ENCODE peak calls at places on chromosomes 16 and 17, in nine cellular contexts. K is hepatocyte, A is PC-3, M is MM.1S, F is GM23248, L is SK-N-SH, I is OCI-LY7, N is HCT116, X is GM23338. S is an unnamed sample. For H3K4me1, the result is how much of the 10 kb centered on the place peaks cover.

GRCh38 chr17:44385287-44386181 is 3.9 kb downstream of the ITGA2B start:
- DNase-seq in K (peak), A (peak), M (peak), F (peak), L (peak), I (peak), N (peak), X (peak), S (peak)

GRCh38 chr16:5078626-5079025 is 7.0 kb downstream of the ALG1 start:
- DNase-seq in K (no peak), A (no peak), M (no peak), F (no peak), L (no peak), I (no peak), N (no peak), X (no peak), S (no peak)

GRCh38 chr16:79036541-79036940 is 564.0 kb downstream of the MAF start:
- DNase-seq in K (no peak), A (no peak), M (no peak), F (no peak), L (no peak), I (no peak), N (no peak), X (no peak), S (no peak)

GRCh38 chr16:89712476-89712805 is 8.3 kb downstream of the VPS9D1 start:
- DNase-seq in K (peak), A (peak), M (no peak), F (peak), L (peak), I (peak), N (no peak), X (no peak), S (peak)

GRCh38 chr16:49876716-49877129 is 20.8 kb upstream of the ZNF423 start:
- DNase-seq in K (peak), A (peak), M (peak), F (peak), L (peak), I (no peak), N (no peak), X (peak), S (peak)

GRCh38 chr17:47695664-47696376 is 1.9 kb downstream of the TBKBP1 start:
- DNase-seq in K (no peak), A (no peak), M (no peak), F (no peak), L (no peak), I (no peak), N (no peak), X (no peak), S (no peak)

GRCh38 chr17:48795444-48796162 is 21.4 kb downstream of the TTLL6 start:
- DNase-seq in K (peak), A (peak), M (no peak), F (peak), L (no peak), I (no peak), N (peak), X (no peak), S (no peak)

GRCh38 chr16:29765167-29766032 is 12.7 kb upstream of the ZG16 start:
- DNase-seq in K (peak), A (peak), M (no peak), F (no peak), L (no peak), I (no peak), N (peak), X (no peak), S (no peak)

GRCh38 chr17:1883536-1883935 is 53.7 kb downstream of the RPA1 start:
- DNase-seq in K (no peak), A (no peak), M (no peak), F (no peak), L (no peak), I (no peak), N (no peak), X (no peak), S (no peak)

GRCh38 chr16:3525951-3526350 is 25.1 kb downstream of the CLUAP1 start:
- DNase-seq in K (no peak), A (no peak), M (no peak), F (no peak), L (no peak), I (no peak), N (no peak), X (no peak), S (no peak)

GRCh38 chr16:17362191-17362590 is 108.6 kb downstream of the XYLT1 start:
- DNase-seq in K (no peak), A (no peak), M (no peak), F (no peak), L (no peak), I (no peak), N (no peak), X (no peak), S (no peak)
- H3K4me1 ChIP-seq in K (under half), A (under half), M (under half), F (half or more), L (half or more), I (half or more), N (under half), X (under half), S (under half)

GRCh38 chr16:86862596-86862995 is 284.2 kb downstream of the FOXL1 start:
- DNase-seq in K (peak), A (no peak), M (no peak), F (no peak), L (no peak), I (no peak), N (no peak), X (no peak), S (no peak)
- TF ChIP-seq EZH2phosphoT487 in K (no peak), A (no peak), M (no peak), F (no peak), L (no peak), I (no peak), N (no peak), X (no peak), S (no peak)

GRCh38 chr17:63438092-63439051 is 7.7 kb downstream of the CYB561 start:
- DNase-seq in K (no peak), A (no peak), M (no peak), F (no peak), L (peak), I (no peak), N (no peak), X (no peak), S (no peak)

GRCh38 chr17:63440127-63440769 is 5.9 kb downstream of the CYB561 start:
- DNase-seq in K (no peak), A (no peak), M (no peak), F (no peak), L (peak), I (no peak), N (no peak), X (no peak), S (no peak)

GRCh38 chr17:63440770-63441335 is 5.3 kb downstream of the CYB561 start:
- DNase-seq in K (no peak), A (no peak), M (no peak), F (no peak), L (peak), I (no peak), N (no peak), X (no peak), S (no peak)

GRCh38 chr17:63441654-63442053 is 4.5 kb downstream of the CYB561 start:
- DNase-seq in K (no peak), A (no peak), M (no peak), F (no peak), L (no peak), I (no peak), N (no peak), X (no peak), S (no peak)

GRCh38 chr17:63439682-63440081 is 6.4 kb downstream of the CYB561 start:
- DNase-seq in K (no peak), A (peak), M (peak), F (peak), L (no peak), I (no peak), N (no peak), X (no peak), S (no peak)
- H3K4me1 ChIP-seq in K (under half), A (under half), M (under half), F (under half), L (under half), I (under half), N (under half), X (under half), S (under half)

GRCh38 chr17:61411114-61411943 is 11.7 kb downstream of the TBX2 start:
- DNase-seq in K (peak), A (peak), M (peak), F (peak), L (peak), I (peak), N (no peak), X (peak), S (peak)
- TF ChIP-seq EZH2phosphoT487 in K (no peak), A (no peak), M (no peak), F (no peak), L (no peak), I (no peak), N (no peak), X (no peak), S (peak)

GRCh38 chr17:40614431-40615294 is 33.0 kb downstream of the SMARCE1 start:
- DNase-seq in K (no peak), A (no peak), M (no peak), F (no peak), L (no peak), I (peak), N (no peak), X (no peak), S (no peak)
- H3K4me1 ChIP-seq in K (under half), A (under half), M (under half), F (under half), L (under half), I (under half), N (under half), X (under half), S (under half)

GRCh38 chr16:30903002-30903401 is 6.6 kb downstream of the CTF1 start:
- DNase-seq in K (peak), A (no peak), M (no peak), F (no peak), L (no peak), I (no peak), N (no peak), X (no peak), S (no peak)

GRCh38 chr16:30903596-30903995 is 7.2 kb downstream of the CTF1 start:
- DNase-seq in K (peak), A (no peak), M (no peak), F (peak), L (peak), I (peak), N (no peak), X (no peak), S (no peak)

GRCh38 chr16:30900588-30900987 is 4.2 kb downstream of the CTF1 start:
- DNase-seq in K (no peak), A (no peak), M (no peak), F (no peak), L (no peak), I (no peak), N (no peak), X (no peak), S (no peak)

GRCh38 chr16:30901201-30902069 is 5.0 kb downstream of the CTF1 start:
- DNase-seq in K (no peak), A (no peak), M (no peak), F (peak), L (no peak), I (no peak), N (no peak), X (no peak), S (no peak)

GRCh38 chr16:30902070-30902972 is 5.9 kb downstream of the CTF1 start:
- DNase-seq in K (peak), A (peak), M (peak), F (peak), L (peak), I (no peak), N (no peak), X (peak), S (peak)
- TF ChIP-seq EZH2phosphoT487 in K (no peak), A (no peak), M (no peak), F (no peak), L (no peak), I (no peak), N (no peak), X (no peak), S (no peak)

GRCh38 chr17:56956992-56957391 is 3.9 kb downstream of the COIL start:
- DNase-seq in K (no peak), A (no peak), M (no peak), F (no peak), L (no peak), I (no peak), N (no peak), X (no peak), S (no peak)

GRCh38 chr17:56966277-56966676 is 5.4 kb upstream of the COIL start:
- DNase-seq in K (no peak), A (no peak), M (no peak), F (no peak), L (no peak), I (no peak), N (no peak), X (no peak), S (peak)

DNA sequence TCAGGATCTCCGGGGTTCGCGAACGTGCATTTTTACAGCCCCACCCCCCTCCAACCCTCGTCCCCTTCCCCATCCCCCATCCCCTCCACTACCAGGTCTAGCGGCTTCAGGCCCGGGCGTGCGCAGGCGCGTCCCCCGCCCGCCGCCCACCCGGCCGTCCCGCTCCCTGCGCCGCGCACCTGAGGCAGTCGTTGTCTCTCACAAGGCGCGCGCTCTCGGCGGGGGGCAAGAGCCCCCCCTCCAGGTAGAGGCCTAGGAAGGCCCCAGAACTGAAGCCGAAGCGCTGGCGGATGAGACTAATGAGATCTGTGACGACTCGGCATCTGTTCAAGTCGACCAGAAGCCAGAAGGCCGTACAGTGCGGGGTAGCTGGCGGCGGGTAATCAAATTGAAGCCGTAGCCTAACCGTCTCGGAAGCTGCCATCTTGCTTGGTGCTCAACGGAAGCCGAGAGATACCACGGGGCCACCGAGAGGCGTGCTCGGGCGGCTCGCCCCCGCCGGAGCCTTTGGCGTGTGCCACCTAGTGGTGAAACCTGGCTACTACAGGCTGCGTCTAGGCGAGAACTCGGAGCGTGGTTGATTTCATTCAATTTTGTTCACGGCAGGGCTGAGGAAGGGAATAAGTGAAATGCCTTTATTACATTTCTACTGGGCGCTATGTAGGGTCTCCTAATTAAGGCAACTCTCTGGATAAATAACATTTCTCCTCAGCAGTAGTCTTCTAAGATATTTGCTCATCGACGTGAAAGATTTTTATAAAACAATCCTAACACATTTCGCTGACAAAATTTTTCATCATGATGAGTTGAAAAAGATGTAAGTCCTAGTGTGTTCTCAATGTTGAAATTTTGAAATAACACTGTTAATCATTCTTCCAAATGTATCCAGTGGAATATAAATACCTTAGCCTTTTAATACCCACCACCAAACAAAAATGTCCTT is at the start of gene COIL:
- DNase-seq in K (peak), A (peak), M (peak), F (peak), L (peak), I (peak), N (peak), X (peak), S (peak)
- H3K4me1 ChIP-seq in K (under half), A (under half), M (under half), F (under half), L (under half), I (under half), N (under half), X (under half), S (under half)

GRCh38 chr16:66603537-66604375 is 748 bp upstream of the CMTM3 start:
- DNase-seq in K (peak), A (no peak), M (peak), F (peak), L (peak), I (peak), N (no peak), X (peak), S (peak)
- TF ChIP-seq EZH2phosphoT487 in K (no peak), A (no peak), M (no peak), F (no peak), L (no peak), I (no peak), N (no peak), X (no peak), S (no peak)

DNA sequence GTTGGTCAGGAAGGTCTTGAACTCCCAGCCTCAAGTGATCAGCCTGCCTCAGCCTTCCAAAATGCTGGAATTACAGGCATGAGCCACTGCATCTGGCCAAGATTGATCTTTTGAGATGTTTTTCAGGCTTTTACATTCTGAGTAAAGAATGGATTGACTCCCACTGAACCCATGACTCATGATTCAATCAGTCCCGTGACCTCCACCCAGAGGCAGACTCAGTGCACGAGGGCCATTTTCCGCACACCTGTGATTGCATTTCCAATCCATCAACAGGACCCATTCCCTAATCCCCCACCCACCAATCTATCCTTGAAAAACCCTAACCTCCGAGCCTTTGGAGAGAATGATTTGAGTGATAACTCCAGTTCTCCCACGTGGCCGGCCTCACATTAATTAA is 40.4 kb upstream of the PRKCB start:
- DNase-seq in K (no peak), A (no peak), M (no peak), F (no peak), L (no peak), I (no peak), N (no peak), X (no peak), S (no peak)
- H3K4me1 ChIP-seq in K (under half), A (under half), M (under half), F (under half), L (under half), I (under half), N (under half), X (under half), S (under half)

DNA sequence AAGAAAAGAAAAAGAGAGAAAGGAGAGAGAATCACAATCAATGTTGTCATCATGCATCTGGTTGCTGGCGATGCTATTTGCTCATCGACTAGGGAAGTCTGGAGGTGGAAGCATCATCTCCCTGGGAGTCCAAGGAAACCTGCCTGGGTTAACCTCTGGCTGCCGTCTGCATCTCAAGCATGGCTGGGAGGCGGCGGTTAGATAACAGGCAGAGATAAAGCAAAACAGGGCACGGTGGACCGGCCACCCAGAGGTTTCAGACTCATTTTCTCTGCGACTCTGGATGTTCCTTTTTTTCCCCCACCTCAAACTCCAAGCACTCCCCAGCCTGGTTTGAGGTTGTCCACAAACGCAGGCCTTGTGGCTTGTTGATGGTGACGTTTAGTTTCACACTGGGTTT is 161.2 kb downstream of the ENGASE start:
- DNase-seq in K (no peak), A (no peak), M (no peak), F (no peak), L (no peak), I (no peak), N (no peak), X (no peak), S (no peak)
- TF ChIP-seq EZH2phosphoT487 in K (no peak), A (no peak), M (no peak), F (no peak), L (no peak), I (no peak), N (no peak), X (no peak), S (no peak)

S was measured in neural progenitor cell.